ENCODE peak calls at places on chromosome 12, in eight cellular contexts. One of them, this sample, is unnamed.

GRCh38 chr12:118958520-118958919 is 22.8 kb upstream of the SRRM4 start:
- DNase-seq in ELF-1: no peak
- DNase-seq in amniotic stem cell: no peak
- DNase-seq in Calu3: no peak
- DNase-seq in stimulated activated CD4-positive, alpha-beta T cell treated with anti-CD3 and anti-CD28 coated beads, Interleukin-12 subunit alpha, Interleukin-12 subunit beta, amount 100 ng/mL, for 4 hours: no peak
- DNase-seq in mesenteric fat pad: no peak
- DNase-seq in central memory CD8-positive, alpha-beta T cell: no peak
- DNase-seq in M059J: no peak
- DNase-seq in this sample: no peak

GRCh38 chr12:51307655-51308593 is 16.1 kb downstream of the BIN2 start:
- DNase-seq in ELF-1: no peak
- DNase-seq in amniotic stem cell: peak
- DNase-seq in Calu3: peak
- DNase-seq in stimulated activated CD4-positive, alpha-beta T cell treated with anti-CD3 and anti-CD28 coated beads, Interleukin-12 subunit alpha, Interleukin-12 subunit beta, amount 100 ng/mL, for 4 hours: no peak
- DNase-seq in mesenteric fat pad: no peak
- DNase-seq in central memory CD8-positive, alpha-beta T cell: no peak
- DNase-seq in M059J: peak
- DNase-seq in this sample: peak

GRCh38 chr12:86349196-86349595 is 93.0 kb upstream of the MGAT4C start:
- DNase-seq in ELF-1: no peak
- DNase-seq in amniotic stem cell: no peak
- DNase-seq in Calu3: no peak
- DNase-seq in stimulated activated CD4-positive, alpha-beta T cell treated with anti-CD3 and anti-CD28 coated beads, Interleukin-12 subunit alpha, Interleukin-12 subunit beta, amount 100 ng/mL, for 4 hours: no peak
- DNase-seq in mesenteric fat pad: no peak
- DNase-seq in central memory CD8-positive, alpha-beta T cell: no peak
- DNase-seq in M059J: no peak
- DNase-seq in this sample: no peak

GRCh38 chr12:96878704-96879103 is 28.4 kb upstream of the NEDD1 start:
- DNase-seq in ELF-1: no peak
- DNase-seq in amniotic stem cell: no peak
- DNase-seq in Calu3: no peak
- DNase-seq in stimulated activated CD4-positive, alpha-beta T cell treated with anti-CD3 and anti-CD28 coated beads, Interleukin-12 subunit alpha, Interleukin-12 subunit beta, amount 100 ng/mL, for 4 hours: no peak
- DNase-seq in mesenteric fat pad: no peak
- DNase-seq in central memory CD8-positive, alpha-beta T cell: no peak
- DNase-seq in M059J: peak
- DNase-seq in this sample: no peak

GRCh38 chr12:106219043-106219442 is 28.8 kb downstream of the CKAP4 start:
- DNase-seq in ELF-1: no peak
- DNase-seq in amniotic stem cell: no peak
- DNase-seq in Calu3: no peak
- DNase-seq in stimulated activated CD4-positive, alpha-beta T cell treated with anti-CD3 and anti-CD28 coated beads, Interleukin-12 subunit alpha, Interleukin-12 subunit beta, amount 100 ng/mL, for 4 hours: no peak
- DNase-seq in mesenteric fat pad: no peak
- DNase-seq in central memory CD8-positive, alpha-beta T cell: no peak
- DNase-seq in M059J: no peak
- DNase-seq in this sample: peak

GRCh38 chr12:113049976-113050742 is 6.4 kb upstream of the DTX1 start:
- DNase-seq in ELF-1: peak
- DNase-seq in amniotic stem cell: no peak
- DNase-seq in Calu3: peak
- DNase-seq in stimulated activated CD4-positive, alpha-beta T cell treated with anti-CD3 and anti-CD28 coated beads, Interleukin-12 subunit alpha, Interleukin-12 subunit beta, amount 100 ng/mL, for 4 hours: no peak
- DNase-seq in mesenteric fat pad: no peak
- DNase-seq in central memory CD8-positive, alpha-beta T cell: no peak
- DNase-seq in M059J: peak
- DNase-seq in this sample: peak

GRCh38 chr12:100868487-100868886 is 73.9 kb downstream of the ANO4 start:
- DNase-seq in ELF-1: no peak
- DNase-seq in amniotic stem cell: no peak
- DNase-seq in Calu3: no peak
- DNase-seq in stimulated activated CD4-positive, alpha-beta T cell treated with anti-CD3 and anti-CD28 coated beads, Interleukin-12 subunit alpha, Interleukin-12 subunit beta, amount 100 ng/mL, for 4 hours: no peak
- DNase-seq in mesenteric fat pad: no peak
- DNase-seq in central memory CD8-positive, alpha-beta T cell: no peak
- DNase-seq in M059J: peak
- DNase-seq in this sample: peak

GRCh38 chr12:124573839-124574786 is 6.7 kb upstream of the NCOR2 start:
- DNase-seq in ELF-1: no peak
- DNase-seq in amniotic stem cell: no peak
- DNase-seq in Calu3: no peak
- DNase-seq in stimulated activated CD4-positive, alpha-beta T cell treated with anti-CD3 and anti-CD28 coated beads, Interleukin-12 subunit alpha, Interleukin-12 subunit beta, amount 100 ng/mL, for 4 hours: no peak
- DNase-seq in mesenteric fat pad: no peak
- DNase-seq in central memory CD8-positive, alpha-beta T cell: no peak
- DNase-seq in M059J: no peak
- DNase-seq in this sample: no peak

GRCh38 chr12:48106574-48107251 is 834 bp upstream of the SENP1 start:
- DNase-seq in ELF-1: no peak
- DNase-seq in amniotic stem cell: no peak
- DNase-seq in Calu3: no peak
- DNase-seq in stimulated activated CD4-positive, alpha-beta T cell treated with anti-CD3 and anti-CD28 coated beads, Interleukin-12 subunit alpha, Interleukin-12 subunit beta, amount 100 ng/mL, for 4 hours: no peak
- DNase-seq in mesenteric fat pad: no peak
- DNase-seq in central memory CD8-positive, alpha-beta T cell: no peak
- DNase-seq in M059J: no peak
- DNase-seq in this sample: no peak

GRCh38 chr12:20398720-20399119 is 30.4 kb downstream of the PDE3A start:
- DNase-seq in ELF-1: no peak
- DNase-seq in amniotic stem cell: no peak
- DNase-seq in Calu3: no peak
- DNase-seq in stimulated activated CD4-positive, alpha-beta T cell treated with anti-CD3 and anti-CD28 coated beads, Interleukin-12 subunit alpha, Interleukin-12 subunit beta, amount 100 ng/mL, for 4 hours: no peak
- DNase-seq in mesenteric fat pad: no peak
- DNase-seq in central memory CD8-positive, alpha-beta T cell: no peak
- DNase-seq in M059J: no peak
- DNase-seq in this sample: no peak

GRCh38 chr12:121240484-121241202 is 30.7 kb downstream of the P2RX4 start:
- DNase-seq in ELF-1: peak
- DNase-seq in amniotic stem cell: no peak
- DNase-seq in Calu3: no peak
- DNase-seq in stimulated activated CD4-positive, alpha-beta T cell treated with anti-CD3 and anti-CD28 coated beads, Interleukin-12 subunit alpha, Interleukin-12 subunit beta, amount 100 ng/mL, for 4 hours: peak
- DNase-seq in mesenteric fat pad: no peak
- DNase-seq in central memory CD8-positive, alpha-beta T cell: peak
- DNase-seq in M059J: no peak
- DNase-seq in this sample: no peak

GRCh38 chr12:47022296-47022695 is 57.1 kb upstream of the PCED1B start:
- DNase-seq in ELF-1: no peak
- DNase-seq in amniotic stem cell: peak
- DNase-seq in Calu3: no peak
- DNase-seq in stimulated activated CD4-positive, alpha-beta T cell treated with anti-CD3 and anti-CD28 coated beads, Interleukin-12 subunit alpha, Interleukin-12 subunit beta, amount 100 ng/mL, for 4 hours: no peak
- DNase-seq in mesenteric fat pad: no peak
- DNase-seq in central memory CD8-positive, alpha-beta T cell: no peak
- DNase-seq in M059J: peak
- DNase-seq in this sample: peak

GRCh38 chr12:48280572-48280971 is 70.1 kb downstream of the ZNF641 start:
- DNase-seq in ELF-1: no peak
- DNase-seq in amniotic stem cell: no peak
- DNase-seq in Calu3: no peak
- DNase-seq in stimulated activated CD4-positive, alpha-beta T cell treated with anti-CD3 and anti-CD28 coated beads, Interleukin-12 subunit alpha, Interleukin-12 subunit beta, amount 100 ng/mL, for 4 hours: no peak
- DNase-seq in mesenteric fat pad: no peak
- DNase-seq in central memory CD8-positive, alpha-beta T cell: no peak
- DNase-seq in M059J: no peak
- DNase-seq in this sample: no peak

GRCh38 chr12:124857921-124858461 is 5.7 kb downstream of the SCARB1 start:
- DNase-seq in ELF-1: no peak
- DNase-seq in amniotic stem cell: no peak
- DNase-seq in Calu3: no peak
- DNase-seq in stimulated activated CD4-positive, alpha-beta T cell treated with anti-CD3 and anti-CD28 coated beads, Interleukin-12 subunit alpha, Interleukin-12 subunit beta, amount 100 ng/mL, for 4 hours: no peak
- DNase-seq in mesenteric fat pad: no peak
- DNase-seq in central memory CD8-positive, alpha-beta T cell: no peak
- DNase-seq in M059J: no peak
- DNase-seq in this sample: no peak

GRCh38 chr12:46887870-46888269 is 62.1 kb upstream of the SLC38A4 start:
- DNase-seq in ELF-1: no peak
- DNase-seq in amniotic stem cell: no peak
- DNase-seq in Calu3: no peak
- DNase-seq in stimulated activated CD4-positive, alpha-beta T cell treated with anti-CD3 and anti-CD28 coated beads, Interleukin-12 subunit alpha, Interleukin-12 subunit beta, amount 100 ng/mL, for 4 hours: no peak
- DNase-seq in mesenteric fat pad: no peak
- DNase-seq in central memory CD8-positive, alpha-beta T cell: no peak
- DNase-seq in M059J: no peak
- DNase-seq in this sample: no peak

GRCh38 chr12:112906712-112907414 is at the start of gene OAS1:
- DNase-seq in ELF-1: peak
- DNase-seq in amniotic stem cell: no peak
- DNase-seq in Calu3: peak
- DNase-seq in stimulated activated CD4-positive, alpha-beta T cell treated with anti-CD3 and anti-CD28 coated beads, Interleukin-12 subunit alpha, Interleukin-12 subunit beta, amount 100 ng/mL, for 4 hours: no peak
- DNase-seq in mesenteric fat pad: no peak
- DNase-seq in central memory CD8-positive, alpha-beta T cell: no peak
- DNase-seq in M059J: peak
- DNase-seq in this sample: peak

GRCh38 chr12:114408415-114408814 is 2.5 kb upstream of the TBX5 start:
- DNase-seq in ELF-1: no peak
- DNase-seq in amniotic stem cell: no peak
- DNase-seq in Calu3: no peak
- DNase-seq in stimulated activated CD4-positive, alpha-beta T cell treated with anti-CD3 and anti-CD28 coated beads, Interleukin-12 subunit alpha, Interleukin-12 subunit beta, amount 100 ng/mL, for 4 hours: no peak
- DNase-seq in mesenteric fat pad: no peak
- DNase-seq in central memory CD8-positive, alpha-beta T cell: no peak
- DNase-seq in M059J: no peak
- DNase-seq in this sample: no peak

GRCh38 chr12:27924350-27925140 is 48.0 kb downstream of the PTHLH start:
- DNase-seq in ELF-1: no peak
- DNase-seq in amniotic stem cell: no peak
- DNase-seq in Calu3: no peak
- DNase-seq in stimulated activated CD4-positive, alpha-beta T cell treated with anti-CD3 and anti-CD28 coated beads, Interleukin-12 subunit alpha, Interleukin-12 subunit beta, amount 100 ng/mL, for 4 hours: no peak
- DNase-seq in mesenteric fat pad: no peak
- DNase-seq in central memory CD8-positive, alpha-beta T cell: no peak
- DNase-seq in M059J: peak
- DNase-seq in this sample: no peak

GRCh38 chr12:8027856-8028255 is 4.7 kb upstream of the FOXJ2 start:
- DNase-seq in ELF-1: no peak
- DNase-seq in amniotic stem cell: no peak
- DNase-seq in Calu3: no peak
- DNase-seq in stimulated activated CD4-positive, alpha-beta T cell treated with anti-CD3 and anti-CD28 coated beads, Interleukin-12 subunit alpha, Interleukin-12 subunit beta, amount 100 ng/mL, for 4 hours: no peak
- DNase-seq in mesenteric fat pad: no peak
- DNase-seq in central memory CD8-positive, alpha-beta T cell: no peak
- DNase-seq in M059J: no peak
- DNase-seq in this sample: no peak

GRCh38 chr12:19428261-19428660 is 11.0 kb upstream of the AEBP2 start:
- DNase-seq in ELF-1: peak
- DNase-seq in amniotic stem cell: no peak
- DNase-seq in Calu3: no peak
- DNase-seq in stimulated activated CD4-positive, alpha-beta T cell treated with anti-CD3 and anti-CD28 coated beads, Interleukin-12 subunit alpha, Interleukin-12 subunit beta, amount 100 ng/mL, for 4 hours: no peak
- DNase-seq in mesenteric fat pad: no peak
- DNase-seq in central memory CD8-positive, alpha-beta T cell: no peak
- DNase-seq in M059J: no peak
- DNase-seq in this sample: peak

GRCh38 chr12:90085491-90086274 is 377.0 kb upstream of the ATP2B1 start:
- DNase-seq in ELF-1: no peak
- DNase-seq in amniotic stem cell: no peak
- DNase-seq in Calu3: no peak
- DNase-seq in stimulated activated CD4-positive, alpha-beta T cell treated with anti-CD3 and anti-CD28 coated beads, Interleukin-12 subunit alpha, Interleukin-12 subunit beta, amount 100 ng/mL, for 4 hours: no peak
- DNase-seq in mesenteric fat pad: no peak
- DNase-seq in central memory CD8-positive, alpha-beta T cell: no peak
- DNase-seq in M059J: no peak
- DNase-seq in this sample: peak

GRCh38 chr12:132327351-132328171 is 1.8 kb downstream of the GALNT9 start:
- DNase-seq in ELF-1: no peak
- DNase-seq in amniotic stem cell: peak
- DNase-seq in Calu3: peak
- DNase-seq in stimulated activated CD4-positive, alpha-beta T cell treated with anti-CD3 and anti-CD28 coated beads, Interleukin-12 subunit alpha, Interleukin-12 subunit beta, amount 100 ng/mL, for 4 hours: peak
- DNase-seq in mesenteric fat pad: no peak
- DNase-seq in central memory CD8-positive, alpha-beta T cell: no peak
- DNase-seq in M059J: peak
- DNase-seq in this sample: peak

GRCh38 chr12:12327802-12328201 is 22.2 kb downstream of the MANSC1 start:
- DNase-seq in ELF-1: peak
- DNase-seq in amniotic stem cell: peak
- DNase-seq in Calu3: peak
- DNase-seq in stimulated activated CD4-positive, alpha-beta T cell treated with anti-CD3 and anti-CD28 coated beads, Interleukin-12 subunit alpha, Interleukin-12 subunit beta, amount 100 ng/mL, for 4 hours: no peak
- DNase-seq in mesenteric fat pad: no peak
- DNase-seq in central memory CD8-positive, alpha-beta T cell: no peak
- DNase-seq in M059J: peak
- DNase-seq in this sample: peak